ENCODE peak calls at places on chromosomes 13 and 19, in four cellular contexts. K is GM12878, P is HepG2, N is K562. G is an unnamed sample.

GRCh38 chr19:14090509-14091085 is at the start of gene SAMD1:
- DNase-seq in P (peak; percentile 73), K (no peak), N (peak; percentile 94), G (peak; percentile 81)

GRCh38 chr13:25764378-25764777 is 287.4 kb downstream of the SHISA2 start:
- DNase-seq in N (no peak), K (no peak), P (no peak), G (peak; percentile 41)

GRCh38 chr13:44668707-44669106 is 92.6 kb upstream of the TSC22D1 start:
- DNase-seq in P (no peak), K (no peak), N (no peak), G (no peak)

GRCh38 chr13:60642552-60642951 is 245.5 kb downstream of the TDRD3 start:
- DNase-seq in N (no peak), P (no peak), K (no peak), G (no peak)

GRCh38 chr13:74661851-74662250 is 527.6 kb upstream of the KLF12 start:
- DNase-seq in P (no peak), N (no peak), K (no peak), G (no peak)

GRCh38 chr13:109698779-109699178 is 87.6 kb downstream of the IRS2 start:
- DNase-seq in N (no peak), K (no peak), P (no peak), G (no peak)

GRCh38 chr13:44906758-44907157 is 82.5 kb downstream of the NUFIP1 start:
- DNase-seq in P (no peak), N (no peak), K (no peak), G (no peak)

GRCh38 chr19:4987286-4987685 is 18.4 kb downstream of the KDM4B start:
- DNase-seq in N (no peak), P (no peak), K (no peak), G (no peak)

GRCh38 chr13:91017031-91017668 is 330.3 kb upstream of the MIR17HG start:
- DNase-seq in P (no peak), N (peak; percentile 91), K (peak; percentile 9), G (peak; percentile 63)

GRCh38 chr19:27657271-27658051 is 1555.5 kb downstream of the UQCRFS1 start:
- DNase-seq in K (no peak), N (no peak), P (no peak), G (no peak)

GRCh38 chr13:60134376-60134775 is 29.4 kb downstream of the DIAPH3 start:
- DNase-seq in P (no peak), N (no peak), K (no peak), G (peak; percentile 32)

GRCh38 chr19:45423033-45423588 is 606 bp downstream of the ERCC1 start:
- DNase-seq in N (no peak), P (no peak), K (no peak), G (no peak)

GRCh38 chr19:18939922-18940775 is 868 bp downstream of the HOMER3 start:
- DNase-seq in N (no peak), K (no peak), P (no peak), G (peak; percentile 80)

GRCh38 chr19:36120984-36121358 is 5.7 kb downstream of the TBCB start:
- DNase-seq in N (no peak), K (no peak), P (no peak), G (no peak)

GRCh38 chr19:35040826-35041547 is 534 bp upstream of the HPN start:
- DNase-seq in P (peak; percentile 96), N (peak; percentile 91), K (no peak), G (peak; percentile 81)

GRCh38 chr13:60425332-60425731 is 28.3 kb downstream of the TDRD3 start:
- DNase-seq in N (no peak), P (no peak), K (no peak), G (no peak)

GRCh38 chr13:42996584-42996983 is 4.5 kb upstream of the EPSTI1 start:
- DNase-seq in P (peak; percentile 9), N (no peak), K (no peak), G (no peak)

GRCh38 chr13:54637377-54637776 is 1608.8 kb downstream of the OLFM4 start:
- DNase-seq in K (no peak), N (no peak), P (peak; percentile 29), G (no peak)

DNA sequence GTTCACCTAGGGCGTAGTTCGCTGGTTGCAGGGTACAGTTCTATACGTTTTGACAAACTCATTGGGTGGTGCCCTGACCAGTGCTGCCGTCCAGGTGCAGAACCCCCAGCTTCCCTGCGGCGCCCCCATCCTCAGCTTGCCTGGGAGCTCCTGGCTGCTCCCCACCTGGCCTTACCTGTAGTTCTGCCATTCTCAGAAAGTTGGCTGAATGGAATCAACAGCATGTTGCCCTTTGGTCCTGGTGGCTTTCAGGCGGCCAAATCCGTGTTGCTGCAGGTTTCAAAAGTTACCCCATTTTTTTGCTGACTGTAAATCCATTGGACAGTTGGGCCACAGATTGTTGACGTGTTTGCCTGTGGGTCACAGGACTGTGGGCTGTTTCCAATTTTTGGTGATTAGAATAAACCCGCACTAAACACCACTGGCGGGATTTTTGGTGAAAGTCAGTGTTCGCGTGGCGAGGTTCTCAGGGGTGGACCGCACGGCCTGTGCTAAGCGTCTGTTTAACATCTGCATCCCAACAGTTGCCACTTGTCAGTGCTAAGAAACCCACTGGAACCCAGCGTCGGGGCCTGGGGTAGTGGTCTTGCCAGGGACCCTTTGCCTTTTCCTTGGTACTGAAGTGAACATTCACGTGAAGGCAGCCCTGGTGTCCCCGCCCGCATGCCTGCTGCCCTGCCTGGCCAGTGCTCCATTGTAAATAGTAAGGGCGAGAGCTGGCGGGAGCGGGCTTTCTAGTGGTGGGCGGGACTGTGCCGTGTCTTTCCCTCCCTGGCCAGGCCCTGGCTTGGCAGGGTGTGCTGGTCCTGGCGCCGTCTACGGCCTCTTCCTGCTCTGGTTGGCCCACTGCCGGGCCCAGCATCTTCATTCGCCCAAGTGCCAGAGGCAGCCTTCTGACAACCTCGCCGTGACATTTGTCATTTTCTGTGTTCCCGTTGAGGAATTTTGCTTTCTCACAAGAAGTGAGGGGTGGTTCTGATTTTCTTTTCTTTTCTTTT is 3.3 kb downstream of the DOT1L start:
- DNase-seq in K (no peak), P (peak; percentile 79), N (no peak), G (no peak)
- TF ChIP-seq CREB1 in K (no peak), P (no peak), N (no peak), G (no peak)

GRCh38 chr13:26895808-26896466 is 135.4 kb upstream of the GPR12 start:
- DNase-seq in K (no peak), P (no peak), N (no peak), G (no peak)

GRCh38 chr13:26897706-26898550 is 137.3 kb upstream of the GPR12 start:
- DNase-seq in N (no peak), K (no peak), P (no peak), G (no peak)

GRCh38 chr13:26896986-26897668 is 136.5 kb upstream of the GPR12 start:
- DNase-seq in P (no peak), N (no peak), K (no peak), G (no peak)

GRCh38 chr13:26899153-26899552 is 138.6 kb upstream of the GPR12 start:
- DNase-seq in K (no peak), P (no peak), N (no peak), G (no peak)

DNA sequence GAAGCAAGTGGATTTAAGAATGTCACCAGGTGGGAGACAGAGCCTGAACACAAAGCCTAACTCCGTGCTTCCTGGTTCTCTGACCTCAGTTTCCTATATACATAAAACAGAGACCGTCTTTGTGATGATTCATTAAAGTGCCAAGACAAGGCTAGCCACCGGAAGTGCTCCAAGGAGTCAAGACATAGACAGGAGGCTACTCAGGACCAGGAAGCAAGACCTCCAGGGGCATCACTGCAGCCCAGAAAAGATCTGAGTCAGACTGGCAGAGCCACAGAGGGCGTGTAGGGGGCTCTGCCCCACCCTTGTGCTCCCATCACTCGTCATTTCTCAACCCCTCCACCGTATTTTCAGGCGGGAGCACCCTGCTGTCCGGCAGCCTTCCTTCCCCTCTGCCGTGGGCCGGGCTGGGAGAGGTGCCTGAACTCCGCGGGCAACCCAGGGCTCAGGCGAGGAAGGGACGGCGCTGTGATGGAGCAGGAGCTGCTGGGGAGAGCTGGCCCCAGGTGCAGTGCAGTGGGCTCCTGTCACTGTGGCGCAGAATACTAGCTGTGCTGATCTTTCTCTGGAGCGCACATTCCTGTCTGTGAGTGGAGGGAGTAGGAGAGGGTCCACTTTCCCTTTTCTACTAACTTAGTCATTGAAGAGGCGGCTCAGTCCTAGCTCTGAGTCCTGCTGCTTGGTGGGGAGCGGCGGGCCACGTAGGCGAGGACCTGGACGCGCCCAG is 134.7 kb upstream of the GPR12 start:
- DNase-seq in P (no peak), N (no peak), K (no peak), G (peak; percentile 21)
- TF ChIP-seq CREM in P (no peak), N (no peak), K (no peak), G (no peak)

DNA sequence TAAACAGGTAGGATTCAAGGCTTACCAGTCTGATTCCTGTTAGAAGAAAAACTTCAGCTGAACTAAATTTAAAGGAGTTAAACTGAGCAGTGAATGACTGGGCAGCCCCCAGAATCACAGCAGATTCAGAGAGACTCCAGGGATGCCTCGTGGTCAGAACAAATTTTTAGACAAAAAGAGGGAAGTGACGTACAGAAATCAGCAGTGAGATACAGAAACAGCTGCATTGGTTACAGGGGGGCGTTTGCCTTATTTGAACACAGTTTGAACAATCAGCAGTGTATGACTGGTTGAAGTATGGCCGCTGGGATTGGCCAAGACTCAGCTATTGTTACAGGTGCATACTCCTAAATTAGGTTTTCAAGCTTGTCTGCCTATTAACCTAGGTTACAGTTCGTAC is 2.1 kb upstream of the SPRYD7 start:
- DNase-seq in P (peak; percentile 24), N (no peak), K (no peak), G (no peak)
- TF ChIP-seq CREB1 in P (no peak), N (no peak), K (peak; percentile 83), G (no peak)

DNA sequence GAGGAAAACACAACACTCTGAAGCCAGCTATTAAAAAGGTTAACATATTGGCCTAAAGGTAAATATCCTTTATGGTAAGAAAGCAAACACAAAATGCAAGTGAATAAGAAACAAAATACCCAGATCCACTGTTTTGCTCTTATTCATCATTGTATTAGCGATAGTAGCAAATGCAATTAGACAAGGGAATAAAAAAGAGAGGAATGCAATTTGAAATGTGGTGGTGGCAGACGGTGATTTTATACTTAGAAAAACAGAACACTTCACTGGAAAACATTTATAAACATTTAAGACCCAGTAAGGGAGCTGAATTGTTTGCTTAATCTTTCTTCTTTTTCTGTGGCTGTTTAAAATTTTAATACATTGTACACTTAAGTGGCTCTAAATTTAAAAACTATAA is 17.2 kb upstream of the CYP4F2 start:
- DNase-seq in N (no peak), P (no peak), K (no peak), G (no peak)
- TF ChIP-seq CREM in N (no peak), P (no peak), K (no peak), G (no peak)

GRCh38 chr13:50617134-50617721 is 226.3 kb downstream of the DLEU7 start:
- DNase-seq in K (no peak), N (no peak), P (no peak), G (no peak)
- TF ChIP-seq CREB1 in K (no peak), N (no peak), P (no peak), G (no peak)

DNA sequence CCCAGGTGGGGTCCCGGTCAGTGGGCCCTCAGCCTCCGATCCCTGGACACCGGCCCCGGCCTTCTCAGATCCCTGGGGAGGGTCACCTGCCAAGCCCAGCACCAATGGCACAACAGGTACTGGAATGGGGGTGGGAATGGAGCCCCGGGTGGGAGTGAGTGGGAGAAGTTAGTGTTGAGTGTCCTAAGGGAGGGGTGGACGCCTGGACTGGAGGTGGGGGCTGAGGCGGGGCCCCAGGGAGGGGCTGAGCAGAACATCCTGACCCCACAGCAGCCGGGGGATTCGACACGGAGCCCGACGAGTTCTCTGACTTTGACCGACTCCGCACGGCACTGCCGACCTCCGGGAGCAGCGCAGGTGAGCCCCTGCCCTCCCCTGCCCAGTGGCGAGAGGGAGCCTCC is 17.7 kb downstream of the EPN1 start:
- DNase-seq in N (no peak), P (no peak), K (no peak), G (no peak)
- TF ChIP-seq CREM in N (no peak), P (no peak), K (no peak), G (no peak)

GRCh38 chr13:20118268-20119140 is 42.3 kb downstream of the GJA3 start:
- DNase-seq in P (no peak), K (no peak), N (peak; percentile 72), G (peak; percentile 46)
- TF ChIP-seq CREB1 in P (no peak), K (no peak), N (no peak), G (no peak)

G was measured in WTC11.